ENCODE peak calls at places on chromosomes 2 and 18, in six cellular contexts. One of them, this sample, is unnamed.

GRCh38 chr2:109333414-109334194 is 204.6 kb downstream of the SH3RF3 start:
- DNase-seq in lung: no peak
- DNase-seq in Calu3: no peak
- DNase-seq in endothelial cell: peak; percentile 38
- DNase-seq in left ventricle myocardium inferior: no peak
- DNase-seq in GM12864: no peak
- DNase-seq in this sample: no peak

GRCh38 chr2:120763516-120763915 is 27.8 kb downstream of the GLI2 start:
- DNase-seq in lung: no peak
- DNase-seq in left ventricle myocardium inferior: no peak
- DNase-seq in endothelial cell: no peak
- DNase-seq in Calu3: no peak
- DNase-seq in GM12864: no peak
- DNase-seq in this sample: no peak

GRCh38 chr2:74507926-74508520 is 528 bp upstream of the PCGF1 start:
- DNase-seq in endothelial cell: peak; percentile 25
- DNase-seq in Calu3: peak; percentile 41
- DNase-seq in lung: no peak
- DNase-seq in GM12864: no peak
- DNase-seq in left ventricle myocardium inferior: no peak
- DNase-seq in this sample: no peak

GRCh38 chr2:179898873-179899272 is 37.5 kb upstream of the ZNF385B start:
- DNase-seq in endothelial cell: peak; percentile 67
- DNase-seq in GM12864: no peak
- DNase-seq in left ventricle myocardium inferior: no peak
- DNase-seq in lung: no peak
- DNase-seq in Calu3: peak; percentile 52
- DNase-seq in this sample: no peak

GRCh38 chr2:241272298-241272721 is 43.2 kb downstream of the HDLBP start:
- DNase-seq in endothelial cell: peak; percentile 51
- DNase-seq in Calu3: peak; percentile 9
- DNase-seq in lung: no peak
- DNase-seq in GM12864: no peak
- DNase-seq in left ventricle myocardium inferior: peak; percentile 41
- DNase-seq in this sample: peak; percentile 36

GRCh38 chr2:148351439-148352143 is 293.0 kb upstream of the EPC2 start:
- DNase-seq in endothelial cell: no peak
- DNase-seq in left ventricle myocardium inferior: no peak
- DNase-seq in GM12864: no peak
- DNase-seq in lung: no peak
- DNase-seq in Calu3: no peak
- DNase-seq in this sample: no peak

GRCh38 chr2:218999881-219000568 is 6.8 kb upstream of the CRYBA2 start:
- DNase-seq in Calu3: no peak
- DNase-seq in lung: no peak
- DNase-seq in left ventricle myocardium inferior: no peak
- DNase-seq in GM12864: no peak
- DNase-seq in endothelial cell: no peak
- DNase-seq in this sample: no peak

GRCh38 chr18:6058941-6059340 is 163.6 kb upstream of the TMEM200C start:
- DNase-seq in left ventricle myocardium inferior: peak; percentile 42
- DNase-seq in lung: no peak
- DNase-seq in endothelial cell: no peak
- DNase-seq in Calu3: no peak
- DNase-seq in GM12864: no peak
- DNase-seq in this sample: no peak

GRCh38 chr2:104733544-104733943 is 120.4 kb upstream of the POU3F3 start:
- DNase-seq in left ventricle myocardium inferior: no peak
- DNase-seq in Calu3: peak; percentile 38
- DNase-seq in endothelial cell: peak; percentile 41
- DNase-seq in GM12864: peak; percentile 19
- DNase-seq in lung: no peak
- DNase-seq in this sample: no peak

GRCh38 chr2:240624950-240625621 is at the start of gene GPR35:
- DNase-seq in Calu3: no peak
- DNase-seq in endothelial cell: no peak
- DNase-seq in GM12864: peak; percentile 38
- DNase-seq in lung: no peak
- DNase-seq in left ventricle myocardium inferior: peak; percentile 38
- DNase-seq in this sample: peak; percentile 76

GRCh38 chr2:60530660-60531276 is 22.7 kb downstream of the BCL11A start:
- DNase-seq in lung: peak; percentile 63
- DNase-seq in Calu3: peak; percentile 84
- DNase-seq in left ventricle myocardium inferior: peak; percentile 53
- DNase-seq in GM12864: no peak
- DNase-seq in endothelial cell: no peak
- DNase-seq in this sample: no peak

GRCh38 chr2:225670111-225670974 is 270.8 kb downstream of the NYAP2 start:
- DNase-seq in lung: no peak
- DNase-seq in Calu3: peak; percentile 9
- DNase-seq in GM12864: no peak
- DNase-seq in endothelial cell: no peak
- DNase-seq in left ventricle myocardium inferior: no peak
- DNase-seq in this sample: no peak

GRCh38 chr2:134466141-134466540 is 212.3 kb downstream of the MGAT5 start:
- DNase-seq in GM12864: peak; percentile 12
- DNase-seq in lung: no peak
- DNase-seq in Calu3: peak; percentile 74
- DNase-seq in endothelial cell: peak; percentile 38
- DNase-seq in left ventricle myocardium inferior: no peak
- DNase-seq in this sample: no peak

GRCh38 chr2:27170569-27171337 is 21.9 kb downstream of the TCF23 start:
- DNase-seq in lung: no peak
- DNase-seq in GM12864: no peak
- DNase-seq in left ventricle myocardium inferior: no peak
- DNase-seq in endothelial cell: no peak
- DNase-seq in Calu3: no peak
- DNase-seq in this sample: no peak

GRCh38 chr18:63832470-63832869 is 55.0 kb upstream of the SERPINB2 start:
- DNase-seq in lung: no peak
- DNase-seq in Calu3: no peak
- DNase-seq in endothelial cell: no peak
- DNase-seq in left ventricle myocardium inferior: no peak
- DNase-seq in GM12864: no peak
- DNase-seq in this sample: no peak

GRCh38 chr2:128554151-128554769 is 235.6 kb upstream of the HS6ST1 start:
- DNase-seq in lung: no peak
- DNase-seq in endothelial cell: no peak
- DNase-seq in Calu3: no peak
- DNase-seq in GM12864: no peak
- DNase-seq in left ventricle myocardium inferior: no peak
- DNase-seq in this sample: no peak

GRCh38 chr2:13682878-13683277 is 949.6 kb upstream of the LRATD1 start:
- DNase-seq in GM12864: no peak
- DNase-seq in lung: no peak
- DNase-seq in Calu3: peak; percentile 79
- DNase-seq in left ventricle myocardium inferior: no peak
- DNase-seq in endothelial cell: no peak
- DNase-seq in this sample: no peak

GRCh38 chr2:223696719-223697118 is 94.6 kb upstream of the SCG2 start:
- DNase-seq in lung: no peak
- DNase-seq in GM12864: no peak
- DNase-seq in endothelial cell: no peak
- DNase-seq in Calu3: peak; percentile 18
- DNase-seq in left ventricle myocardium inferior: no peak
- DNase-seq in this sample: no peak

GRCh38 chr2:8370258-8370802 is 311.5 kb upstream of the ID2 start:
- DNase-seq in GM12864: no peak
- DNase-seq in left ventricle myocardium inferior: no peak
- DNase-seq in endothelial cell: no peak
- DNase-seq in lung: no peak
- DNase-seq in Calu3: no peak
- DNase-seq in this sample: no peak

GRCh38 chr2:171297951-171298350 is 135.8 kb downstream of the METTL8 start:
- DNase-seq in endothelial cell: no peak
- DNase-seq in left ventricle myocardium inferior: no peak
- DNase-seq in Calu3: no peak
- DNase-seq in lung: no peak
- DNase-seq in GM12864: no peak
- DNase-seq in this sample: no peak

GRCh38 chr2:62287895-62288589 is 92.1 kb downstream of the B3GNT2 start:
- DNase-seq in left ventricle myocardium inferior: peak; percentile 80
- DNase-seq in GM12864: peak; percentile 55
- DNase-seq in lung: peak; percentile 64
- DNase-seq in endothelial cell: no peak
- DNase-seq in Calu3: peak; percentile 86
- DNase-seq in this sample: peak; percentile 38

GRCh38 chr18:59988098-59988706 is 88.4 kb downstream of the PMAIP1 start:
- DNase-seq in left ventricle myocardium inferior: no peak
- DNase-seq in GM12864: no peak
- DNase-seq in endothelial cell: peak; percentile 49
- DNase-seq in Calu3: peak; percentile 60
- DNase-seq in lung: no peak
- DNase-seq in this sample: no peak

GRCh38 chr2:60796573-60797509 is 40.8 kb downstream of the PAPOLG start:
- DNase-seq in endothelial cell: no peak
- DNase-seq in lung: no peak
- DNase-seq in GM12864: no peak
- DNase-seq in left ventricle myocardium inferior: no peak
- DNase-seq in Calu3: no peak
- DNase-seq in this sample: no peak

GRCh38 chr2:40255118-40255517 is 196.8 kb downstream of the SLC8A1 start:
- DNase-seq in Calu3: no peak
- DNase-seq in left ventricle myocardium inferior: no peak
- DNase-seq in GM12864: no peak
- DNase-seq in lung: no peak
- DNase-seq in endothelial cell: no peak
- DNase-seq in this sample: no peak

GRCh38 chr2:235217814-235218213 is 266.0 kb downstream of the SH3BP4 start:
- DNase-seq in Calu3: no peak
- DNase-seq in left ventricle myocardium inferior: no peak
- DNase-seq in GM12864: no peak
- DNase-seq in endothelial cell: no peak
- DNase-seq in lung: no peak
- DNase-seq in this sample: no peak

GRCh38 chr2:233048569-233049193 is 11.5 kb upstream of the INPP5D start:
- DNase-seq in left ventricle myocardium inferior: no peak
- DNase-seq in Calu3: no peak
- DNase-seq in lung: no peak
- DNase-seq in endothelial cell: no peak
- DNase-seq in GM12864: no peak
- DNase-seq in this sample: no peak

GRCh38 chr2:176130153-176130916 is 830 bp downstream of the HOXD8 start:
- DNase-seq in Calu3: no peak
- DNase-seq in left ventricle myocardium inferior: no peak
- DNase-seq in GM12864: no peak
- DNase-seq in endothelial cell: no peak
- DNase-seq in lung: no peak
- DNase-seq in this sample: no peak

GRCh38 chr2:38522754-38523349 is 79.9 kb downstream of the HNRNPLL start:
- DNase-seq in Calu3: no peak
- DNase-seq in endothelial cell: no peak
- DNase-seq in lung: no peak
- DNase-seq in GM12864: no peak
- DNase-seq in left ventricle myocardium inferior: no peak
- DNase-seq in this sample: no peak

GRCh38 chr18:37535968-37536367 is 29.6 kb downstream of the CELF4 start:
- DNase-seq in left ventricle myocardium inferior: no peak
- DNase-seq in endothelial cell: no peak
- DNase-seq in GM12864: no peak
- DNase-seq in lung: no peak
- DNase-seq in Calu3: no peak
- DNase-seq in this sample: no peak

GRCh38 chr2:64831977-64832328 is 157.2 kb upstream of the SLC1A4 start:
- DNase-seq in Calu3: no peak
- DNase-seq in left ventricle myocardium inferior: no peak
- DNase-seq in GM12864: no peak
- DNase-seq in lung: no peak
- DNase-seq in endothelial cell: no peak
- DNase-seq in this sample: no peak

GRCh38 chr18:35573531-35573930 is 8.0 kb upstream of the GALNT1 start:
- DNase-seq in left ventricle myocardium inferior: no peak
- DNase-seq in endothelial cell: no peak
- DNase-seq in lung: no peak
- DNase-seq in Calu3: no peak
- DNase-seq in GM12864: no peak
- DNase-seq in this sample: no peak

GRCh38 chr2:119721043-119721442 is 38.7 kb upstream of the PTPN4 start:
- DNase-seq in lung: no peak
- DNase-seq in left ventricle myocardium inferior: no peak
- DNase-seq in GM12864: no peak
- DNase-seq in Calu3: no peak
- DNase-seq in endothelial cell: no peak
- DNase-seq in this sample: no peak

GRCh38 chr2:119719261-119719627 is 40.2 kb downstream of the TMEM177 start:
- DNase-seq in lung: no peak
- DNase-seq in GM12864: no peak
- DNase-seq in endothelial cell: no peak
- DNase-seq in left ventricle myocardium inferior: no peak
- DNase-seq in Calu3: no peak
- DNase-seq in this sample: no peak

GRCh38 chr2:119721904-119722303 is 37.8 kb upstream of the PTPN4 start:
- DNase-seq in lung: no peak
- DNase-seq in left ventricle myocardium inferior: no peak
- DNase-seq in endothelial cell: no peak
- DNase-seq in Calu3: no peak
- DNase-seq in GM12864: no peak
- DNase-seq in this sample: no peak

GRCh38 chr2:119723121-119723635 is 36.5 kb upstream of the PTPN4 start:
- DNase-seq in GM12864: no peak
- DNase-seq in Calu3: no peak
- DNase-seq in endothelial cell: no peak
- DNase-seq in lung: no peak
- DNase-seq in left ventricle myocardium inferior: no peak
- DNase-seq in this sample: no peak

GRCh38 chr2:119721462-119721861 is 38.3 kb upstream of the PTPN4 start:
- DNase-seq in left ventricle myocardium inferior: peak; percentile 27
- DNase-seq in GM12864: no peak
- DNase-seq in endothelial cell: no peak
- DNase-seq in lung: no peak
- DNase-seq in Calu3: no peak
- DNase-seq in this sample: no peak
- TF ChIP-seq CTCF in left ventricle myocardium inferior: peak; percentile 42
- TF ChIP-seq CTCF in GM12864: no peak
- TF ChIP-seq CTCF in endothelial cell: no peak
- TF ChIP-seq CTCF in lung: no peak
- TF ChIP-seq CTCF in Calu3: no peak
- TF ChIP-seq CTCF in this sample: no peak

GRCh38 chr2:31253344-31254155 is 19.6 kb downstream of the EHD3 start:
- DNase-seq in lung: no peak
- DNase-seq in endothelial cell: no peak
- DNase-seq in Calu3: no peak
- DNase-seq in left ventricle myocardium inferior: no peak
- DNase-seq in GM12864: no peak
- DNase-seq in this sample: no peak
- TF ChIP-seq CTCF in lung: no peak
- TF ChIP-seq CTCF in endothelial cell: no peak
- TF ChIP-seq CTCF in Calu3: no peak
- TF ChIP-seq CTCF in left ventricle myocardium inferior: no peak
- TF ChIP-seq CTCF in GM12864: peak; percentile 27
- TF ChIP-seq CTCF in this sample: no peak

GRCh38 chr2:18117592-18117991 is 239.1 kb downstream of the KCNS3 start:
- DNase-seq in lung: peak; percentile 45
- DNase-seq in left ventricle myocardium inferior: no peak
- DNase-seq in GM12864: no peak
- DNase-seq in endothelial cell: peak; percentile 46
- DNase-seq in Calu3: peak; percentile 50
- DNase-seq in this sample: no peak
- TF ChIP-seq CTCF in lung: peak; percentile 38
- TF ChIP-seq CTCF in left ventricle myocardium inferior: peak; percentile 51
- TF ChIP-seq CTCF in GM12864: peak; percentile 67
- TF ChIP-seq CTCF in endothelial cell: peak; percentile 44
- TF ChIP-seq CTCF in Calu3: peak; percentile 32
- TF ChIP-seq CTCF in this sample: no peak

GRCh38 chr2:162795312-162795711 is 43.3 kb downstream of the KCNH7 start:
- DNase-seq in lung: no peak
- DNase-seq in Calu3: peak; percentile 7
- DNase-seq in left ventricle myocardium inferior: no peak
- DNase-seq in endothelial cell: no peak
- DNase-seq in GM12864: no peak
- DNase-seq in this sample: no peak
- TF ChIP-seq CTCF in lung: no peak
- TF ChIP-seq CTCF in Calu3: no peak
- TF ChIP-seq CTCF in left ventricle myocardium inferior: no peak
- TF ChIP-seq CTCF in endothelial cell: no peak
- TF ChIP-seq CTCF in GM12864: no peak
- TF ChIP-seq CTCF in this sample: no peak

This sample was measured in natural killer cell.